ENCODE peak calls at places on chromosomes 7 and 10, in five cellular contexts. G, E, Q, U and H are unnamed samples. For H3K9me3, the result is how much of the 10 kb centered on the place peaks cover.

GRCh38 chr7:115183431-115184057 is 261.6 kb downstream of the MDFIC start:
- DNase-seq in G (no peak), E (no peak), Q (peak), U (no peak), H (no peak)

GRCh38 chr10:53606951-53607350 is 834.4 kb upstream of the MBL2 start:
- DNase-seq in G (no peak), E (no peak), Q (no peak), U (no peak), H (no peak)

GRCh38 chr10:67943917-67944316 is 59.5 kb downstream of the SIRT1 start:
- DNase-seq in G (no peak), E (no peak), Q (no peak), U (no peak), H (no peak)

GRCh38 chr7:148204639-148205292 is 385.8 kb upstream of the C7orf33 start:
- DNase-seq in G (no peak), E (no peak), Q (no peak), U (no peak), H (no peak)

GRCh38 chr7:142496545-142496991 is 238.7 kb upstream of the PRSS58 start:
- DNase-seq in G (no peak), E (no peak), Q (peak), U (no peak), H (no peak)

GRCh38 chr7:42348627-42349026 is 111.6 kb upstream of the GLI3 start:
- DNase-seq in G (no peak), E (no peak), Q (no peak), U (no peak), H (no peak)

GRCh38 chr10:129800-130199 is 5.5 kb upstream of the ZMYND11 start:
- DNase-seq in G (no peak), E (no peak), Q (no peak), U (no peak), H (no peak)

GRCh38 chr7:116258734-116259133 is 48.4 kb downstream of the TES start:
- DNase-seq in G (no peak), E (no peak), Q (peak), U (no peak), H (no peak)

GRCh38 chr7:151632750-151633515 is 113.2 kb upstream of the RHEB start:
- DNase-seq in G (peak), E (peak), Q (peak), U (no peak), H (peak)

GRCh38 chr10:96833220-96834001 is 1.3 kb downstream of the LCOR start:
- DNase-seq in G (no peak), E (no peak), Q (peak), U (no peak), H (no peak)

GRCh38 chr10:17026686-17027485 is 102.7 kb downstream of the CUBN start:
- DNase-seq in G (no peak), E (peak), Q (peak), U (no peak), H (no peak)

GRCh38 chr10:25896421-25896820 is 37.6 kb upstream of the MYO3A start:
- DNase-seq in G (no peak), E (no peak), Q (no peak), U (no peak), H (no peak)

GRCh38 chr7:99369767-99370353 is 4.7 kb upstream of the ARPC1B start:
- DNase-seq in G (no peak), E (no peak), Q (peak), U (no peak), H (no peak)

GRCh38 chr10:98030093-98030821 is at the start of gene CRTAC1:
- DNase-seq in G (peak), E (no peak), Q (peak), U (no peak), H (no peak)

GRCh38 chr10:12484945-12485805 is 135.8 kb downstream of the CAMK1D start:
- DNase-seq in G (peak), E (no peak), Q (peak), U (no peak), H (no peak)

GRCh38 chr10:104035107-104035816 is 50.4 kb downstream of the COL17A1 start:
- DNase-seq in G (no peak), E (no peak), Q (no peak), U (no peak), H (no peak)

GRCh38 chr7:46286957-46287356 is 365.9 kb upstream of the IGFBP3 start:
- DNase-seq in G (no peak), E (no peak), Q (no peak), U (no peak), H (no peak)

DNA sequence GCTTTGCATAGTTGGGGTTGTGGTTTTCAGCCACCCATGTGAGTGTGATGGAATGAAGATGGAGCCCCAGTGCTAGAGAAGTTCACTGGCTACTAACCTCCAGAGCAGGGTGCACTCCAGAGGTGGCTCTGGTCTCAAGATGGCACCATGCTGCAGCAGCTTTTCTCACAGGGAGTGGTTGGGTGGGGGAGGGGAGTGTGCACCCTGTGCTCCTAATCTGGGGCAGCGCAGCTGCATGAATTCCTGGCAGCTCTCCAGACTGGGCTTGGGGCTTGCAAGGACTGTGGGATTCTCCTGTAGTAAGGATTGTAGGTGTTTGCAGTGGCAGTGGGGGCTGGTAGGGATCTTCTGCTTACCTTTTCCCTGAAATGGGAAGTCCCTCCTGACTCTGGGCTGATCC is 23.7 kb downstream of the PHTF2 start:
- DNase-seq in G (no peak), E (no peak), Q (no peak), U (no peak), H (no peak)
- H3K9me3 ChIP-seq in G (under half), E (under half), Q (under half), U (under half), H (under half)

GRCh38 chr10:74511051-74511450 is 315.3 kb upstream of the KAT6B start:
- DNase-seq in G (no peak), E (no peak), Q (no peak), U (no peak), H (no peak)
- H3K9me3 ChIP-seq in G (under half), E (under half), Q (under half), U (under half), H (under half)

DNA sequence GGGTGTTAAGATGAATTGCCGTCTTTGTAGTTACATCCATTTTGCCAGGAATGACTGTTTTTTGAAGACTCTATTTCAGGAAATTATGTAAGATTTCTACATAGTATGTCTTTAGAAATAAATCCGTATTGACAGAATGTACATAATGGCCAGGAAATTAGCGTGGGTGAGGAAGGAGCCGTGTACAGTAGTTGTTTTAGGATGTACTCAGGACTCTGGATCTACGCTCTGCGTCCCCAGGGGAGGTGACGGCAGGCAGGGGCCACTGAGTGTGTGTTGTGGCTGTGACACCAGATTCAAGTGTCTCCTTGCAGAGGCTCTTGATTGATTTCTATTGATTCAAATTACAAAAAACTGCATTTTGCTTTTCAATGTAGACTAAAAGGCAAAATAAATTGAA is 238.4 kb downstream of the DNAJB6 start:
- DNase-seq in G (peak), E (no peak), Q (no peak), U (no peak), H (no peak)
- H3K9me3 ChIP-seq in G (under half), E (under half), Q (under half), U (half or more), H (under half)

DNA sequence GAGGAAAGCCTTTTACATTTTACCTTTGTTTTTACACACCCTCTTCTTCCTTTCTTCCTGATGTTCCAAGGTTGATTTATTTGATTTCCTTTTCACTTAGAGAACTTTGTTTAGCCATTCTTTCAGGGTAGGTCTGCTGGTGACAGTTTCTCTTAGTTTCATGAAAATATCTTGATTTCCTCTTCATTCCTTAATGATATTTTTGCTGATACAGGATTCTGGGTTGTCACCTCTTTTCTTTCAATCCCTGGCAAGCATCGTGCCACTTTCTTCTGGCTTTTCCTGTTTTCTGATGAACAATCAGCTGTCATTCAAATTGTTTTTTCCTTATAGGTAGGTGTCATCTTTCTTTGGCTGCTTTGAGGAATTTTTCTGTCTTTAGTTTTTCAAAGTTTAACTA is 102.4 kb downstream of the CCNY start:
- DNase-seq in G (no peak), E (no peak), Q (no peak), U (no peak), H (no peak)
- H3K9me3 ChIP-seq in G (under half), E (under half), Q (under half), U (under half), H (under half)

GRCh38 chr10:15546606-15547005 is 173.1 kb downstream of the ITGA8 start:
- DNase-seq in G (no peak), E (no peak), Q (no peak), U (no peak), H (no peak)
- H3K9me3 ChIP-seq in G (under half), E (under half), Q (under half), U (under half), H (under half)

GRCh38 chr10:62749104-62749683 is 55.3 kb upstream of the ADO start:
- DNase-seq in G (no peak), E (no peak), Q (no peak), U (no peak), H (no peak)
- H3K9me3 ChIP-seq in G (under half), E (under half), Q (under half), U (under half), H (under half)

GRCh38 chr7:134472572-134473242 is 13.8 kb upstream of the AKR1B1 start:
- DNase-seq in G (no peak), E (no peak), Q (no peak), U (no peak), H (no peak)
- H3K9me3 ChIP-seq in G (under half), E (under half), Q (under half), U (under half), H (under half)